ENCODE peak calls at places on chromosomes 12 and 14, in eight cellular contexts. T is testis, I is WERI-Rb-1, O is left colon, F is fibroblast of lung, M is SW480, Q is D341Med, G is NCI-H2081. Y is an unnamed sample.

GRCh38 chr12:52832451-52832850 is 1.7 kb downstream of the KRT79 start:
- DNase-seq in F (no peak), Q (no peak), M (no peak), O (no peak), G (no peak), T (no peak), I (no peak), Y (no peak)

GRCh38 chr12:50637870-50638481 is 125.9 kb upstream of the ATF1 start:
- DNase-seq in F (peak; percentile 50), M (peak; percentile 71), O (no peak), I (no peak), T (no peak), G (peak; percentile 42), Q (peak; percentile 40), Y (peak; percentile 35)

GRCh38 chr12:75528272-75528671 is 16.9 kb upstream of the KRR1 start:
- DNase-seq in F (no peak), M (peak; percentile 22), G (no peak), Q (no peak), O (no peak), I (no peak), T (no peak), Y (no peak)

GRCh38 chr12:116691636-116692035 is 46.2 kb downstream of the SPRING1 start:
- DNase-seq in Q (no peak), I (no peak), T (no peak), O (no peak), G (no peak), M (no peak), F (no peak), Y (no peak)

GRCh38 chr12:109500406-109501185 is 23.2 kb downstream of the UBE3B start:
- DNase-seq in F (peak; percentile 5), M (no peak), T (no peak), G (no peak), I (no peak), O (no peak), Q (no peak), Y (no peak)

GRCh38 chr14:34931206-34931605 is 51.6 kb upstream of the SRP54 start:
- DNase-seq in G (no peak), M (no peak), T (no peak), F (no peak), I (no peak), Q (no peak), O (no peak), Y (no peak)

GRCh38 chr14:28398501-28398900 is 368.1 kb upstream of the FOXG1 start:
- DNase-seq in Q (no peak), G (no peak), O (no peak), M (no peak), F (no peak), T (no peak), I (no peak), Y (no peak)

GRCh38 chr12:12919666-12920435 is 28.5 kb downstream of the GPRC5A start:
- DNase-seq in F (no peak), I (no peak), M (no peak), T (no peak), G (no peak), O (no peak), Q (no peak), Y (no peak)

GRCh38 chr12:80129895-80130535 is 30.7 kb downstream of the OTOGL start:
- DNase-seq in O (no peak), F (peak; percentile 81), I (no peak), Q (no peak), M (no peak), G (no peak), T (no peak), Y (no peak)

GRCh38 chr14:95258754-95259593 is 60.7 kb downstream of the CLMN start:
- DNase-seq in Q (no peak), O (no peak), T (no peak), I (no peak), F (no peak), M (no peak), G (no peak), Y (no peak)

GRCh38 chr12:69686731-69687130 is 12.4 kb downstream of the BEST3 start:
- DNase-seq in T (no peak), O (no peak), Q (no peak), G (no peak), M (no peak), I (no peak), F (no peak), Y (no peak)

GRCh38 chr14:36096090-36096489 is 80.4 kb downstream of the PTCSC3 start:
- DNase-seq in M (no peak), T (no peak), Q (no peak), I (no peak), O (no peak), G (no peak), F (peak; percentile 59), Y (no peak)

GRCh38 chr12:28905220-28905940 is 243.7 kb upstream of the FAR2 start:
- DNase-seq in M (no peak), Q (no peak), F (no peak), T (no peak), G (no peak), I (no peak), O (no peak), Y (no peak)

GRCh38 chr12:16880864-16881285 is 274.9 kb upstream of the LMO3 start:
- DNase-seq in Q (peak; percentile 67), O (peak; percentile 41), F (no peak), G (peak; percentile 97), T (no peak), M (no peak), I (peak; percentile 47), Y (peak; percentile 9)